ENCODE peak calls at places on chromosomes 3 and 15, in eight cellular contexts. One of them, this sample, is unnamed.

GRCh38 chr3:132231633-132232032 is 85.6 kb upstream of the ACP3 start:
- DNase-seq in psoas muscle: no peak
- DNase-seq in foreskin melanocyte: peak; percentile 61
- DNase-seq in adrenal gland: no peak
- DNase-seq in LoVo: peak; percentile 8
- DNase-seq in thoracic aorta: no peak
- DNase-seq in BE2C: peak; percentile 27
- DNase-seq in ELR: peak; percentile 37
- DNase-seq in this sample: no peak

GRCh38 chr15:90425726-90426346 is 37.8 kb downstream of the IQGAP1 start:
- DNase-seq in psoas muscle: no peak
- DNase-seq in foreskin melanocyte: peak; percentile 57
- DNase-seq in adrenal gland: no peak
- DNase-seq in LoVo: no peak
- DNase-seq in thoracic aorta: no peak
- DNase-seq in BE2C: no peak
- DNase-seq in ELR: no peak
- DNase-seq in this sample: no peak

GRCh38 chr15:72835289-72835890 is 51.8 kb upstream of the ADPGK start:
- DNase-seq in psoas muscle: no peak
- DNase-seq in foreskin melanocyte: no peak
- DNase-seq in adrenal gland: no peak
- DNase-seq in LoVo: no peak
- DNase-seq in thoracic aorta: no peak
- DNase-seq in BE2C: no peak
- DNase-seq in ELR: peak; percentile 6
- DNase-seq in this sample: no peak

GRCh38 chr3:64048631-64049061 is 25.4 kb upstream of the PSMD6 start:
- DNase-seq in psoas muscle: no peak
- DNase-seq in foreskin melanocyte: peak; percentile 54
- DNase-seq in adrenal gland: no peak
- DNase-seq in LoVo: no peak
- DNase-seq in thoracic aorta: no peak
- DNase-seq in BE2C: no peak
- DNase-seq in ELR: peak; percentile 34
- DNase-seq in this sample: no peak

GRCh38 chr3:185332026-185332735 is 30.8 kb upstream of the MAP3K13 start:
- DNase-seq in psoas muscle: no peak
- DNase-seq in foreskin melanocyte: peak; percentile 71
- DNase-seq in adrenal gland: no peak
- DNase-seq in LoVo: peak; percentile 72
- DNase-seq in thoracic aorta: no peak
- DNase-seq in BE2C: no peak
- DNase-seq in ELR: peak; percentile 67
- DNase-seq in this sample: no peak

GRCh38 chr3:69326821-69327433 is 59.0 kb downstream of the FRMD4B start:
- DNase-seq in psoas muscle: no peak
- DNase-seq in foreskin melanocyte: no peak
- DNase-seq in adrenal gland: peak; percentile 15
- DNase-seq in LoVo: no peak
- DNase-seq in thoracic aorta: no peak
- DNase-seq in BE2C: no peak
- DNase-seq in ELR: no peak
- DNase-seq in this sample: no peak

GRCh38 chr3:79767953-79768282 is at the start of gene ROBO1:
- DNase-seq in psoas muscle: no peak
- DNase-seq in foreskin melanocyte: no peak
- DNase-seq in adrenal gland: no peak
- DNase-seq in LoVo: no peak
- DNase-seq in thoracic aorta: no peak
- DNase-seq in BE2C: peak; percentile 50
- DNase-seq in ELR: peak; percentile 28
- DNase-seq in this sample: no peak

GRCh38 chr3:142952272-142953193 is 10.9 kb downstream of the PAQR9 start:
- DNase-seq in psoas muscle: no peak
- DNase-seq in foreskin melanocyte: no peak
- DNase-seq in adrenal gland: no peak
- DNase-seq in LoVo: no peak
- DNase-seq in thoracic aorta: no peak
- DNase-seq in BE2C: no peak
- DNase-seq in ELR: no peak
- DNase-seq in this sample: no peak

GRCh38 chr15:90557147-90557546 is 27.4 kb downstream of the CRTC3 start:
- DNase-seq in psoas muscle: no peak
- DNase-seq in foreskin melanocyte: no peak
- DNase-seq in adrenal gland: no peak
- DNase-seq in LoVo: no peak
- DNase-seq in thoracic aorta: no peak
- DNase-seq in BE2C: no peak
- DNase-seq in ELR: no peak
- DNase-seq in this sample: no peak

GRCh38 chr15:79450648-79451047 is 18.5 kb downstream of the MINAR1 start:
- DNase-seq in psoas muscle: no peak
- DNase-seq in foreskin melanocyte: no peak
- DNase-seq in adrenal gland: no peak
- DNase-seq in LoVo: no peak
- DNase-seq in thoracic aorta: no peak
- DNase-seq in BE2C: no peak
- DNase-seq in ELR: peak; percentile 11
- DNase-seq in this sample: no peak

GRCh38 chr15:31161990-31162389 is 60.5 kb upstream of the TRPM1 start:
- DNase-seq in psoas muscle: no peak
- DNase-seq in foreskin melanocyte: no peak
- DNase-seq in adrenal gland: no peak
- DNase-seq in LoVo: no peak
- DNase-seq in thoracic aorta: no peak
- DNase-seq in BE2C: no peak
- DNase-seq in ELR: no peak
- DNase-seq in this sample: no peak

GRCh38 chr15:52481915-52482314 is 46.8 kb downstream of the MYO5A start:
- DNase-seq in psoas muscle: no peak
- DNase-seq in foreskin melanocyte: peak; percentile 92
- DNase-seq in adrenal gland: no peak
- DNase-seq in LoVo: no peak
- DNase-seq in thoracic aorta: no peak
- DNase-seq in BE2C: no peak
- DNase-seq in ELR: peak; percentile 88
- DNase-seq in this sample: no peak

GRCh38 chr15:94206463-94207167 is 24.7 kb upstream of the MCTP2 start:
- DNase-seq in psoas muscle: no peak
- DNase-seq in foreskin melanocyte: no peak
- DNase-seq in adrenal gland: no peak
- DNase-seq in LoVo: no peak
- DNase-seq in thoracic aorta: no peak
- DNase-seq in BE2C: no peak
- DNase-seq in ELR: no peak
- DNase-seq in this sample: no peak

GRCh38 chr3:131972091-131972490 is 62.7 kb downstream of the CPNE4 start:
- DNase-seq in psoas muscle: no peak
- DNase-seq in foreskin melanocyte: no peak
- DNase-seq in adrenal gland: no peak
- DNase-seq in LoVo: no peak
- DNase-seq in thoracic aorta: no peak
- DNase-seq in BE2C: no peak
- DNase-seq in ELR: no peak
- DNase-seq in this sample: no peak

GRCh38 chr3:12744326-12744725 is 14.7 kb downstream of the TMEM40 start:
- DNase-seq in psoas muscle: no peak
- DNase-seq in foreskin melanocyte: no peak
- DNase-seq in adrenal gland: no peak
- DNase-seq in LoVo: no peak
- DNase-seq in thoracic aorta: no peak
- DNase-seq in BE2C: no peak
- DNase-seq in ELR: no peak
- DNase-seq in this sample: no peak

GRCh38 chr15:56442354-56442753 is 22.6 kb downstream of the MNS1 start:
- DNase-seq in psoas muscle: no peak
- DNase-seq in foreskin melanocyte: no peak
- DNase-seq in adrenal gland: no peak
- DNase-seq in LoVo: no peak
- DNase-seq in thoracic aorta: no peak
- DNase-seq in BE2C: no peak
- DNase-seq in ELR: no peak
- DNase-seq in this sample: no peak

GRCh38 chr15:37792351-37792750 is 142.1 kb upstream of the TMCO5A start:
- DNase-seq in psoas muscle: no peak
- DNase-seq in foreskin melanocyte: no peak
- DNase-seq in adrenal gland: no peak
- DNase-seq in LoVo: no peak
- DNase-seq in thoracic aorta: no peak
- DNase-seq in BE2C: no peak
- DNase-seq in ELR: no peak
- DNase-seq in this sample: no peak

GRCh38 chr15:39608741-39609140 is 27.9 kb downstream of the THBS1 start:
- DNase-seq in psoas muscle: no peak
- DNase-seq in foreskin melanocyte: no peak
- DNase-seq in adrenal gland: no peak
- DNase-seq in LoVo: no peak
- DNase-seq in thoracic aorta: no peak
- DNase-seq in BE2C: no peak
- DNase-seq in ELR: no peak
- DNase-seq in this sample: no peak

GRCh38 chr15:88729581-88729980 is 73.7 kb upstream of the ACAN start:
- DNase-seq in psoas muscle: no peak
- DNase-seq in foreskin melanocyte: no peak
- DNase-seq in adrenal gland: no peak
- DNase-seq in LoVo: no peak
- DNase-seq in thoracic aorta: no peak
- DNase-seq in BE2C: no peak
- DNase-seq in ELR: no peak
- DNase-seq in this sample: no peak

GRCh38 chr15:52557242-52557641 is 11.6 kb downstream of the ARPP19 start:
- DNase-seq in psoas muscle: no peak
- DNase-seq in foreskin melanocyte: no peak
- DNase-seq in adrenal gland: no peak
- DNase-seq in LoVo: no peak
- DNase-seq in thoracic aorta: no peak
- DNase-seq in BE2C: no peak
- DNase-seq in ELR: no peak
- DNase-seq in this sample: no peak

GRCh38 chr3:58058654-58059263 is 50.5 kb downstream of the FLNB start:
- DNase-seq in psoas muscle: no peak
- DNase-seq in foreskin melanocyte: no peak
- DNase-seq in adrenal gland: no peak
- DNase-seq in LoVo: no peak
- DNase-seq in thoracic aorta: no peak
- DNase-seq in BE2C: no peak
- DNase-seq in ELR: peak; percentile 82
- DNase-seq in this sample: no peak

GRCh38 chr3:71166366-71166765 is 417.2 kb downstream of the FOXP1 start:
- DNase-seq in psoas muscle: no peak
- DNase-seq in foreskin melanocyte: no peak
- DNase-seq in adrenal gland: no peak
- DNase-seq in LoVo: no peak
- DNase-seq in thoracic aorta: no peak
- DNase-seq in BE2C: no peak
- DNase-seq in ELR: no peak
- DNase-seq in this sample: no peak

GRCh38 chr3:132555316-132556035 is 41.6 kb upstream of the ACKR4 start:
- DNase-seq in psoas muscle: no peak
- DNase-seq in foreskin melanocyte: no peak
- DNase-seq in adrenal gland: no peak
- DNase-seq in LoVo: no peak
- DNase-seq in thoracic aorta: no peak
- DNase-seq in BE2C: no peak
- DNase-seq in ELR: no peak
- DNase-seq in this sample: no peak

GRCh38 chr3:119625451-119626153 is 27.9 kb downstream of the PLA1A start:
- DNase-seq in psoas muscle: no peak
- DNase-seq in foreskin melanocyte: no peak
- DNase-seq in adrenal gland: no peak
- DNase-seq in LoVo: no peak
- DNase-seq in thoracic aorta: no peak
- DNase-seq in BE2C: no peak
- DNase-seq in ELR: no peak
- DNase-seq in this sample: no peak

GRCh38 chr3:125381743-125382142 is 6.6 kb upstream of the ZNF148 start:
- DNase-seq in psoas muscle: no peak
- DNase-seq in foreskin melanocyte: no peak
- DNase-seq in adrenal gland: no peak
- DNase-seq in LoVo: peak; percentile 32
- DNase-seq in thoracic aorta: no peak
- DNase-seq in BE2C: no peak
- DNase-seq in ELR: peak; percentile 78
- DNase-seq in this sample: no peak

GRCh38 chr3:187744169-187745151 is 808 bp downstream of the BCL6 start:
- DNase-seq in psoas muscle: peak; percentile 81
- DNase-seq in foreskin melanocyte: peak; percentile 59
- DNase-seq in adrenal gland: peak; percentile 69
- DNase-seq in LoVo: peak; percentile 16
- DNase-seq in thoracic aorta: no peak
- DNase-seq in BE2C: peak; percentile 46
- DNase-seq in ELR: peak; percentile 64
- DNase-seq in this sample: no peak

This sample was measured in tibial artery.